ENCODE peak calls at places on chromosomes 2 and 18, in five cellular contexts. One of them, this sample, is unnamed.

GRCh38 chr2:20313659-20314058 is 37.0 kb downstream of the PUM2 start:
- DNase-seq in activated effector memory CD4-positive, alpha-beta T cell treated with anti-CD3 and anti-CD28 coated beads, Interleukin-2, amount 50 U/mL, for 16 hours: no peak
- DNase-seq in RPMI7951: peak; percentile 19
- DNase-seq in effector memory CD8-positive, alpha-beta T cell: no peak
- DNase-seq in GOT3: no peak
- DNase-seq in this sample: no peak

GRCh38 chr2:20198001-20198400 is 26.9 kb downstream of the SDC1 start:
- DNase-seq in activated effector memory CD4-positive, alpha-beta T cell treated with anti-CD3 and anti-CD28 coated beads, Interleukin-2, amount 50 U/mL, for 16 hours: no peak
- DNase-seq in RPMI7951: no peak
- DNase-seq in effector memory CD8-positive, alpha-beta T cell: no peak
- DNase-seq in GOT3: no peak
- DNase-seq in this sample: no peak

GRCh38 chr18:9897129-9897528 is 11.4 kb downstream of the TXNDC2 start:
- DNase-seq in activated effector memory CD4-positive, alpha-beta T cell treated with anti-CD3 and anti-CD28 coated beads, Interleukin-2, amount 50 U/mL, for 16 hours: no peak
- DNase-seq in RPMI7951: no peak
- DNase-seq in effector memory CD8-positive, alpha-beta T cell: no peak
- DNase-seq in GOT3: no peak
- DNase-seq in this sample: no peak

GRCh38 chr2:128894896-128895295 is 576.2 kb upstream of the HS6ST1 start:
- DNase-seq in activated effector memory CD4-positive, alpha-beta T cell treated with anti-CD3 and anti-CD28 coated beads, Interleukin-2, amount 50 U/mL, for 16 hours: no peak
- DNase-seq in RPMI7951: no peak
- DNase-seq in effector memory CD8-positive, alpha-beta T cell: no peak
- DNase-seq in GOT3: no peak
- DNase-seq in this sample: no peak

GRCh38 chr18:30652377-30652776 is 390.2 kb downstream of the DSC3 start:
- DNase-seq in activated effector memory CD4-positive, alpha-beta T cell treated with anti-CD3 and anti-CD28 coated beads, Interleukin-2, amount 50 U/mL, for 16 hours: no peak
- DNase-seq in RPMI7951: no peak
- DNase-seq in effector memory CD8-positive, alpha-beta T cell: no peak
- DNase-seq in GOT3: no peak
- DNase-seq in this sample: no peak

GRCh38 chr2:241061275-241061674 is 40.8 kb downstream of the MTERF4 start:
- DNase-seq in activated effector memory CD4-positive, alpha-beta T cell treated with anti-CD3 and anti-CD28 coated beads, Interleukin-2, amount 50 U/mL, for 16 hours: no peak
- DNase-seq in RPMI7951: no peak
- DNase-seq in effector memory CD8-positive, alpha-beta T cell: no peak
- DNase-seq in GOT3: no peak
- DNase-seq in this sample: no peak

GRCh38 chr18:23337599-23338444 is 115.3 kb upstream of the RIOK3 start:
- DNase-seq in activated effector memory CD4-positive, alpha-beta T cell treated with anti-CD3 and anti-CD28 coated beads, Interleukin-2, amount 50 U/mL, for 16 hours: no peak
- DNase-seq in RPMI7951: peak; percentile 69
- DNase-seq in effector memory CD8-positive, alpha-beta T cell: no peak
- DNase-seq in GOT3: no peak
- DNase-seq in this sample: peak; percentile 36

GRCh38 chr2:97868986-97869721 is 126.6 kb downstream of the TMEM131 start:
- DNase-seq in activated effector memory CD4-positive, alpha-beta T cell treated with anti-CD3 and anti-CD28 coated beads, Interleukin-2, amount 50 U/mL, for 16 hours: no peak
- DNase-seq in RPMI7951: peak; percentile 100
- DNase-seq in effector memory CD8-positive, alpha-beta T cell: no peak
- DNase-seq in GOT3: no peak
- DNase-seq in this sample: peak; percentile 20

GRCh38 chr2:18719978-18720775 is 130.8 kb upstream of the NT5C1B start:
- DNase-seq in activated effector memory CD4-positive, alpha-beta T cell treated with anti-CD3 and anti-CD28 coated beads, Interleukin-2, amount 50 U/mL, for 16 hours: no peak
- DNase-seq in RPMI7951: peak; percentile 97
- DNase-seq in effector memory CD8-positive, alpha-beta T cell: no peak
- DNase-seq in GOT3: no peak
- DNase-seq in this sample: no peak

GRCh38 chr2:52936029-52936428 is 831.6 kb upstream of the CHAC2 start:
- DNase-seq in activated effector memory CD4-positive, alpha-beta T cell treated with anti-CD3 and anti-CD28 coated beads, Interleukin-2, amount 50 U/mL, for 16 hours: no peak
- DNase-seq in RPMI7951: no peak
- DNase-seq in effector memory CD8-positive, alpha-beta T cell: no peak
- DNase-seq in GOT3: no peak
- DNase-seq in this sample: no peak

This sample was measured in iPS-NIHi11.